ENCODE peak calls at places on chromosomes 6 and 20, in eight cellular contexts. X, U, Y, S, Z, F, D and V are unnamed samples.
A peak's percentile ranks its signal among the peaks of the same experiment; 100 is the strongest.

GRCh38 chr20:13101276-13101675 is 92.5 kb downstream of the SPTLC3 start:
- DNase-seq in D (no peak), X (no peak), Y (no peak), F (no peak), U (no peak), Z (no peak), S (no peak), V (no peak)

GRCh38 chr6:27553123-27553904 is 80.4 kb upstream of the ZNF184 start:
- DNase-seq in F (no peak), D (no peak), X (no peak), Z (no peak), S (no peak), Y (no peak), U (no peak), V (peak; percentile 77)

GRCh38 chr6:143969077-143969476 is 39.0 kb downstream of the PLAGL1 start:
- DNase-seq in Y (no peak), F (no peak), U (no peak), S (no peak), D (no peak), Z (no peak), X (no peak), V (no peak)

GRCh38 chr20:14384411-14384810 is 47.0 kb upstream of the FLRT3 start:
- DNase-seq in Z (no peak), F (no peak), D (no peak), S (no peak), Y (no peak), X (no peak), U (no peak), V (no peak)

GRCh38 chr20:46021361-46022359 is 7.4 kb upstream of the SLC12A5 start:
- DNase-seq in D (peak; percentile 89), S (peak; percentile 36), X (no peak), Z (no peak), F (no peak), U (no peak), Y (peak; percentile 67), V (no peak)

GRCh38 chr6:118509009-118509617 is 39.0 kb upstream of the PLN start:
- DNase-seq in X (no peak), Z (no peak), F (no peak), S (no peak), U (peak; percentile 9), D (no peak), Y (no peak), V (no peak)

GRCh38 chr6:111515259-111515658 is 32.2 kb upstream of the REV3L start:
- DNase-seq in U (no peak), Y (no peak), F (no peak), S (no peak), Z (no peak), D (no peak), X (no peak), V (no peak)

GRCh38 chr6:71107935-71108420 is 151.1 kb upstream of the B3GAT2 start:
- DNase-seq in S (no peak), X (no peak), D (no peak), Z (peak; percentile 55), U (no peak), F (no peak), Y (no peak), V (no peak)

GRCh38 chr20:35720165-35721123 is 21.2 kb downstream of the ROMO1 start:
- DNase-seq in Y (no peak), F (no peak), S (no peak), D (no peak), X (no peak), Z (no peak), U (no peak), V (no peak)

GRCh38 chr20:31695849-31696804 is 26.5 kb downstream of the BCL2L1 start:
- DNase-seq in F (peak; percentile 59), S (no peak), Z (peak; percentile 86), U (no peak), X (peak; percentile 81), D (no peak), Y (peak; percentile 77), V (no peak)

GRCh38 chr6:46138281-46138680 is 8.5 kb downstream of the ENPP4 start:
- DNase-seq in F (no peak), D (no peak), U (no peak), X (no peak), Y (no peak), S (no peak), Z (no peak), V (no peak)

GRCh38 chr6:56628105-56628504 is 14.6 kb downstream of the DST start:
- DNase-seq in U (no peak), Y (no peak), F (no peak), S (no peak), Z (no peak), X (no peak), D (no peak), V (no peak)

GRCh38 chr6:782141-782540 is 89.2 kb upstream of the EXOC2 start:
- DNase-seq in S (no peak), X (no peak), Z (no peak), D (no peak), U (no peak), F (no peak), Y (no peak), V (no peak)

GRCh38 chr6:136593748-136594490 is 43.7 kb upstream of the MAP7 start:
- DNase-seq in S (no peak), D (no peak), F (peak; percentile 49), Z (peak; percentile 86), X (no peak), U (peak; percentile 36), Y (no peak), V (no peak)

GRCh38 chr20:57160985-57161384 is 105.5 kb downstream of the BMP7 start:
- DNase-seq in Z (no peak), Y (no peak), F (no peak), S (no peak), X (no peak), D (no peak), U (no peak), V (no peak)

GRCh38 chr6:41670703-41671360 is 32.6 kb downstream of the MDFI start:
- DNase-seq in D (no peak), Y (peak; percentile 12), Z (no peak), S (no peak), X (no peak), U (no peak), F (no peak), V (no peak)

GRCh38 chr6:79384845-79385244 is 150.4 kb upstream of the HMGN3 start:
- DNase-seq in F (peak; percentile 58), D (no peak), Y (no peak), S (no peak), X (no peak), Z (no peak), U (no peak), V (no peak)

GRCh38 chr6:149749594-149750135 is at the start of gene PCMT1:
- DNase-seq in X (peak; percentile 94), U (peak; percentile 89), F (peak; percentile 88), Y (peak; percentile 96), S (peak; percentile 89), D (peak; percentile 92), Z (peak; percentile 94), V (peak; percentile 52)

GRCh38 chr6:75217203-75217602 is 11.3 kb upstream of the COL12A1 start:
- DNase-seq in Z (peak; percentile 61), Y (no peak), S (no peak), D (no peak), F (no peak), X (no peak), U (no peak), V (no peak)

GRCh38 chr6:113684382-113684901 is 172.7 kb upstream of the MARCKS start:
- DNase-seq in Y (no peak), Z (no peak), U (no peak), X (no peak), F (no peak), S (no peak), D (no peak), V (no peak)

GRCh38 chr20:57581202-57582028 is 20.5 kb downstream of the PCK1 start:
- DNase-seq in S (no peak), Y (no peak), F (no peak), X (peak; percentile 36), D (no peak), Z (no peak), U (no peak), V (no peak)

DNA sequence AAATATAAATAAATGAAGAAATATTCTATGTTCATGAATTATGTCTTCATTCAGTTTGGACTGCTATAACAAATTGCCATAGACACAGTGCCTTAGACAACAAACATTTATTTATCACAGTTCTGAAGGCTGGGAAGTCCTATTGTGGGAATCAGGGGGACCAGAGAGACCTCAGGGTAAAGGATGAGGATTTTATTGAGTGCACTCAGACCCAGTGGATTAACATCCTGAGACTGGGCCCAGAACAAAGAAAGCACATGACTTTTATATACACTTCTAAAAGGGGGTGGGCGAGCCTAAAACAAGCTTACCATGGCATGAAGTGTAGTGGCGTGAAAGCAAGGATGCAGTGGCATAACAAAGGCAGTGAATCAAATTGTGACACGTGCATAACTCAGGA is 26.9 kb upstream of the CBLN4 start:
- DNase-seq in D (peak; percentile 3), U (no peak), F (no peak), S (no peak), Z (no peak), Y (no peak), X (no peak), V (no peak)
- H3K9me3 ChIP-seq in D (no peaks in the 10 kb centered on the region), U (peaks cover 40% of the 10 kb centered on the region), F (peaks cover 2% of the 10 kb centered on the region), S (no peaks in the 10 kb centered on the region), Z (peaks cover 33% of the 10 kb centered on the region), Y (peaks cover 28% of the 10 kb centered on the region), X (no peaks in the 10 kb centered on the region), V (peaks cover 3% of the 10 kb centered on the region)

GRCh38 chr20:19992996-19993908 is 23.9 kb upstream of the NAA20 start:
- DNase-seq in Z (peak; percentile 91), X (no peak), Y (no peak), U (no peak), S (no peak), D (no peak), F (no peak), V (no peak)

GRCh38 chr20:19990911-19991707 is 26.1 kb upstream of the NAA20 start:
- DNase-seq in S (no peak), Z (no peak), D (no peak), U (no peak), Y (no peak), X (no peak), F (no peak), V (no peak)

GRCh38 chr20:19993937-19994667 is 23.1 kb upstream of the NAA20 start:
- DNase-seq in S (no peak), Z (peak; percentile 56), U (no peak), X (no peak), F (no peak), Y (no peak), D (no peak), V (no peak)

GRCh38 chr20:19995220-19995863 is 21.8 kb upstream of the NAA20 start:
- DNase-seq in S (no peak), Z (no peak), D (no peak), F (no peak), Y (no peak), U (peak; percentile 52), X (no peak), V (no peak)

GRCh38 chr20:19991826-19992225 is 25.3 kb upstream of the NAA20 start:
- DNase-seq in Z (no peak), F (no peak), U (no peak), X (no peak), S (no peak), D (no peak), Y (no peak), V (no peak)
- H3K4me1 ChIP-seq in Z (peaks cover 52% of the 10 kb centered on the region), F (peaks cover 18% of the 10 kb centered on the region), U (peaks cover 10% of the 10 kb centered on the region), X (peaks cover 18% of the 10 kb centered on the region), S (peaks cover 4% of the 10 kb centered on the region), D (peaks cover 17% of the 10 kb centered on the region), Y (peaks cover 70% of the 10 kb centered on the region), V (no peaks in the 10 kb centered on the region)

GRCh38 chr20:50286609-50287008 is 96.0 kb downstream of the CEBPB start:
- DNase-seq in X (peak; percentile 40), F (peak; percentile 59), S (no peak), U (no peak), Y (peak; percentile 82), D (no peak), Z (peak; percentile 92), V (no peak)
- H3K4me3 ChIP-seq in X (no peak overlapping the region), F (no peak overlapping the region), S (no peak overlapping the region), U (no peak overlapping the region), Y (peak overlapping the region; percentile 30), D (no peak overlapping the region), Z (no peak overlapping the region), V (no peak overlapping the region)

GRCh38 chr6:155352130-155352420 is 37.8 kb upstream of the TFB1M start:
- DNase-seq in X (no peak), U (no peak), Z (no peak), S (no peak), F (no peak), D (no peak), Y (no peak), V (no peak)
- H3K9me3 ChIP-seq in X (no peaks in the 10 kb centered on the region), U (peaks cover 19% of the 10 kb centered on the region), Z (peaks cover 6% of the 10 kb centered on the region), S (no peaks in the 10 kb centered on the region), F (peaks cover 2% of the 10 kb centered on the region), D (peaks cover 4% of the 10 kb centered on the region), Y (peaks cover 21% of the 10 kb centered on the region), V (no peaks in the 10 kb centered on the region)